ENCODE peak calls at places on chromosomes 3 and 15, in four cellular contexts. S is Panc1, E is GM23338, I is GM12878. M is an unnamed sample.

GRCh38 chr15:59274126-59274970 is 67.7 kb downstream of the LDHAL6B start:
- ATAC-seq in S (peak; percentile 26), E (no peak), I (peak; percentile 83), M (no peak)

GRCh38 chr3:9448643-9449042 is 51.2 kb downstream of the SETD5 start:
- ATAC-seq in S (no peak), E (no peak), I (no peak), M (no peak)

GRCh38 chr15:42137461-42138261 is 18.8 kb downstream of the PLA2G4F start:
- ATAC-seq in S (peak; percentile 69), E (peak; percentile 71), I (peak; percentile 57), M (no peak)

GRCh38 chr3:169633789-169634188 is 29.7 kb downstream of the MECOM start:
- ATAC-seq in S (no peak), E (no peak), I (no peak), M (no peak)

GRCh38 chr15:63874616-63875015 is 40.9 kb upstream of the HERC1 start:
- ATAC-seq in S (no peak), E (no peak), I (no peak), M (no peak)

GRCh38 chr3:186209810-186210752 is 101.2 kb upstream of the ETV5 start:
- ATAC-seq in S (peak; percentile 48), E (peak; percentile 71), I (peak; percentile 38), M (peak; percentile 61)

GRCh38 chr3:71067977-71068376 is 515.6 kb downstream of the FOXP1 start:
- ATAC-seq in S (no peak), E (no peak), I (peak; percentile 28), M (no peak)

GRCh38 chr3:51681453-51681852 is 10.4 kb downstream of the TEX264 start:
- ATAC-seq in S (no peak), E (no peak), I (peak; percentile 51), M (no peak)

GRCh38 chr3:131004603-131005002 is 22.0 kb downstream of the ASTE1 start:
- ATAC-seq in S (no peak), E (no peak), I (no peak), M (no peak)

GRCh38 chr15:20345401-20345958 is 196.1 kb downstream of the GOLGA6L6 start:
- ATAC-seq in S (no peak), E (no peak), I (no peak), M (no peak)

GRCh38 chr15:52552303-52552702 is 16.5 kb downstream of the ARPP19 start:
- ATAC-seq in S (no peak), E (no peak), I (no peak), M (no peak)

GRCh38 chr15:78628227-78628626 is 7.4 kb upstream of the CHRNA3 start:
- ATAC-seq in S (no peak), E (no peak), I (no peak), M (no peak)

GRCh38 chr15:68812069-68812468 is 8.6 kb downstream of the ANP32A start:
- ATAC-seq in S (no peak), E (no peak), I (no peak), M (no peak)

GRCh38 chr3:99545941-99546580 is 92.3 kb upstream of the COL8A1 start:
- ATAC-seq in S (no peak), E (no peak), I (no peak), M (no peak)

GRCh38 chr15:70474682-70475438 is 288.5 kb downstream of the UACA start:
- ATAC-seq in S (peak; percentile 88), E (no peak), I (no peak), M (peak; percentile 79)

GRCh38 chr15:67095834-67096366 is 30.5 kb downstream of the SMAD3 start:
- ATAC-seq in S (no peak), E (no peak), I (no peak), M (no peak)

GRCh38 chr3:28575100-28575747 is 226.6 kb upstream of the AZI2 start:
- ATAC-seq in S (no peak), E (peak; percentile 74), I (no peak), M (peak; percentile 62)

GRCh38 chr3:146543461-146544012 is 870 bp downstream of the PLSCR1 start:
- ATAC-seq in S (no peak), E (peak; percentile 43), I (peak; percentile 35), M (peak; percentile 20)

GRCh38 chr3:51538115-51538458 is 432 bp upstream of the RAD54L2 start:
- ATAC-seq in S (peak; percentile 63), E (peak; percentile 45), I (peak; percentile 27), M (peak; percentile 1)

GRCh38 chr3:159721324-159721723 is 267.3 kb upstream of the IL12A start:
- ATAC-seq in S (no peak), E (no peak), I (no peak), M (no peak)

GRCh38 chr3:194956697-194957396 is 271.2 kb downstream of the FAM43A start:
- ATAC-seq in S (no peak), E (no peak), I (no peak), M (peak; percentile 61)

GRCh38 chr3:37985637-37986320 is 4.8 kb upstream of the VILL start:
- ATAC-seq in S (no peak), E (peak; percentile 43), I (no peak), M (no peak)

GRCh38 chr3:36175916-36176461 is 204.3 kb upstream of the STAC start:
- ATAC-seq in S (no peak), E (peak; percentile 60), I (no peak), M (no peak)

GRCh38 chr3:73680696-73681095 is 56.0 kb upstream of the PDZRN3 start:
- ATAC-seq in S (no peak), E (no peak), I (no peak), M (no peak)

GRCh38 chr3:52197499-52197841 is 490 bp upstream of the ALAS1 start:
- ATAC-seq in S (no peak), E (peak; percentile 39), I (no peak), M (peak; percentile 3)

GRCh38 chr3:135199137-135199536 is 404.1 kb downstream of the EPHB1 start:
- ATAC-seq in S (no peak), E (no peak), I (peak; percentile 44), M (no peak)

GRCh38 chr3:24687646-24688045 is 193.0 kb upstream of the THRB start:
- ATAC-seq in S (no peak), E (no peak), I (no peak), M (no peak)

GRCh38 chr15:52518487-52518886 is 10.2 kb downstream of the MYO5A start:
- ATAC-seq in S (no peak), E (no peak), I (no peak), M (no peak)

GRCh38 chr3:44323341-44323955 is 15.1 kb upstream of the TCAIM start:
- ATAC-seq in S (no peak), E (no peak), I (peak; percentile 56), M (no peak)

GRCh38 chr15:80876034-80876433 is 96.9 kb downstream of the CEMIP start:
- ATAC-seq in S (no peak), E (no peak), I (no peak), M (no peak)

GRCh38 chr3:119084371-119085069 is 49.9 kb upstream of the IGSF11 start:
- ATAC-seq in S (no peak), E (no peak), I (no peak), M (no peak)

GRCh38 chr3:123732447-123732846 is 147.6 kb upstream of the HACD2 start:
- ATAC-seq in S (peak; percentile 90), E (no peak), I (no peak), M (no peak)

GRCh38 chr15:80584973-80585372 is 110.1 kb upstream of the ABHD17C start:
- ATAC-seq in S (no peak), E (no peak), I (peak; percentile 51), M (no peak)

GRCh38 chr15:58934521-58934920 is 1.0 kb upstream of the SLTM start:
- ATAC-seq in S (no peak), E (no peak), I (no peak), M (no peak)

GRCh38 chr3:15538345-15538744 is 16.8 kb upstream of the COLQ start:
- ATAC-seq in S (no peak), E (no peak), I (no peak), M (no peak)
- TF ChIP-seq POLR2AphosphoS5 in S (no peak), E (no peak), I (no peak), M (no peak)

DNA sequence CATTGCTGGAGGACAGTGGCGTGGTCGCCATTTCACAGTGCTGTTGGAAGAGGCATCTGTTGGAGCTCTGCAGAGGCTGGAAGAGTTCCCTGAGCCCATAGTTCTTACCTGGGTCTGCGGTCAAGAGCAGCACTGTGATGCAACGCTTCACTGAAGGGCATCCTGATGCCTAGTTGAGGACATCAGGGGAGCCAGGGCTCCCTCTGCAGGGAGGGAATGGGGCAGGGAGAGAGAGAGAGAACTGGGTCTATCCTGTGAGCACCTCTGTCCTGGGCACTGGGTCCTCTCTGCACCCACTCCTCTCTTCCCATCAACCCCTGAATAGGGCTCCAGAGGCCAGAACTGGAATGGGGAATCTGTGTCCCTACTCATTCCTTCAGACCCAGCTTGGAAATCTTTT is 23.9 kb upstream of the MOBP start:
- ATAC-seq in S (no peak), E (peak; percentile 96), I (no peak), M (no peak)
- TF ChIP-seq CTCF in S (peak; percentile 29), E (peak; percentile 89), I (no peak), M (no peak)

DNA sequence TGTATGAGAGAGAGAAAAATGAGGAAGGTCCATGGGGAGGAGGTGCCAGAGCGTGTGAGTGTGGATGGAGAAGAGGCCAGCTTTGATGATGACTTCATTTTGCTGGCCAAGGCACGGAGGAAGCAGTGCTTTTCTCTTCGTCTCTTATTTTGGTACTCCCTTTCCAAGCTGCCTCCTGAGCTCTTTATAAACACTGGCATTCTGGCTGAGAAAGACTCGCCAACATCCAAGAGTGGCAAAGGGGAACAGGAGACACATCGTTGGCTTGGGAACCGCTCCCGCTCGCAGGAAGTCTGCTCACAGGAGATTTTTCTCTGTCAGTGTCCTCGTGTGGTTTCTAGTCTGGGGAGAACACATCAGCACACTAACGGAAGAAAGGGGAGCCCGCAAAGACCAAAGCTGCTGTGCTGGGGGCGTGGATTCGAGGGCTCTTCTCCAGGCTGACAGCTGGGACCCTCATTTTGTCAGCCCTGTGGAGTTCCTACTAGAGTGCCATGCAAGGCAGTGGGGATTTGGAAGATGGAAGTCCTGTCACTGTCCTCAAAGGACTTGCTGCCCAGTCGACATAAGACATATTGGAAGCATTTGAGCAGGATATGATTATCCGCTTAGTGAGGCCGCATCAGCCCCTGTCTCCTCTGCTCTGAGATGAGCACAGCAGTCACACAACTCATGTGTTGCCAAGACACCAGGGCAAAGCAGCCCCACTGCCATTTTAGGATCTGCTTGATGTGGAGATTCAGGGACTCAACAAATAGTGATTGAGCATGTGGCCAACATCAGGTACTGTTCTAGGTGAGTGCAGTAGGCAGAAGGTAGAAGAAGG is 8.0 kb upstream of the SEMA4B start:
- ATAC-seq in S (no peak), E (no peak), I (no peak), M (peak; percentile 83)
- TF ChIP-seq POLR2AphosphoS5 in S (no peak), E (no peak), I (no peak), M (peak; percentile 88)

DNA sequence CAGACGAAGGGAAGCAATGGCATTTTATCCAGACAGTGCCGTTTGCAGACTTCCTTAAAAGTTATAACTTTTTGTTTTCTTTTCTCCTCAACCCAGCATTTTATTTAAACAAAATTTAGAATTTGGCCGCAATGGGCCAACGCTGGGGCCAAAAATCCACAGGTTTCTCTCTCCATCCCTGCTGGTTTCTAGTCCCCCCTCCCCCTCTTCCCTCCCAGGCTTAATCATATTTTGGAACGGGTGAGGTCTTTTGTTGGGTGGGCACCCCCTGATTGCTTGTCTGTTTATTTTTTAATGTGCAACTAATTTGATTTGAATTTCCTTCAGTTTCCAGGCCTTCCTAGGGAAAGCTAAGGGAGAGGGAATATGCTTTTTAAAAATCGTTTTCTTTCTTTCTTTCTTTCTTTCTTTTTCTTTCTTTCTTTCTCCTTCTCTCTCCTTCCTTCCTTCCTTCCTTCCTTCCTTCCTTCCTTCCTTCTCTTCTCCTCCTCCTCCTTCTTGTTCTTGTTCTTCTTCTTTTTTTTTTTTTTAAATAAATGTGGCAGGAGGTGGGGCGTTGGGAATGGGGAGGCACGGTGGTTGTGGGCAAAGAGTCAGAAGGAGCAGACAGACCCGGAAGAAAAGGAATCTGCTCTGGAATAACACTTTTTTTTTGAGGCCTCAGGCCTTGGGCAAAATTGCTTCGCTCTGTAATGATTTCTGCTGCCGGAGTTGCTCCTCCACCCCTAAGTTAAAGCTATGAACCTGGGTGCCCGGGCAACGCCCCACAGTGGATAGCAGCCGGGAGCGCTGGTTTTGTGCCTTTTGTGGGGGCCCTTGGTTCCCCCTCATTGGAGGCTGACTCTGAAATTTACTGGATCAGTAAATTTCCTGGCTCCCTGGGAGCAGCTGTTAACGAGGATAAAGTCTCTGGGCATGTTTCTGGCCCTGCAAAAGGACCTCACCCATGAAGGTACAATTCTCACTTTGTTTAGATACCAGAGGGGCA is 1.9 kb downstream of the FNDC3B start:
- ATAC-seq in S (no peak), E (no peak), I (no peak), M (no peak)
- TF ChIP-seq CTCF in S (no peak), E (peak; percentile 6), I (no peak), M (no peak)